ENCODE peak calls at places on chromosomes 3 and 15, in seven cellular contexts. One of them, this sample, is unnamed.
A peak's percentile ranks its signal among the peaks of the same experiment; 100 is the strongest.

GRCh38 chr3:126419886-126420786 is 25.4 kb downstream of the CFAP100 start:
- DNase-seq in body of pancreas: no peak
- DNase-seq in CD4-positive, alpha-beta memory T cell: no peak
- DNase-seq in breast epithelium: peak; percentile 39
- DNase-seq in sigmoid colon: peak; percentile 51
- DNase-seq in tibial artery: no peak
- DNase-seq in IMR-90: no peak
- DNase-seq in this sample: no peak

GRCh38 chr3:72938471-72939265 is 50.8 kb downstream of the GXYLT2 start:
- DNase-seq in IMR-90: peak; percentile 99
- DNase-seq in tibial artery: peak; percentile 84
- DNase-seq in CD4-positive, alpha-beta memory T cell: peak; percentile 62
- DNase-seq in sigmoid colon: peak; percentile 86
- DNase-seq in body of pancreas: peak; percentile 64
- DNase-seq in breast epithelium: no peak
- DNase-seq in this sample: no peak

GRCh38 chr3:149120051-149120972 is 9.1 kb upstream of the HPS3 start:
- DNase-seq in sigmoid colon: no peak
- DNase-seq in breast epithelium: no peak
- DNase-seq in tibial artery: no peak
- DNase-seq in CD4-positive, alpha-beta memory T cell: peak; percentile 53
- DNase-seq in IMR-90: peak; percentile 76
- DNase-seq in body of pancreas: no peak
- DNase-seq in this sample: peak; percentile 51

GRCh38 chr3:27195059-27195458 is 174.1 kb downstream of the NEK10 start:
- DNase-seq in tibial artery: no peak
- DNase-seq in sigmoid colon: no peak
- DNase-seq in IMR-90: peak; percentile 31
- DNase-seq in breast epithelium: no peak
- DNase-seq in CD4-positive, alpha-beta memory T cell: no peak
- DNase-seq in body of pancreas: no peak
- DNase-seq in this sample: no peak

GRCh38 chr3:58025824-58026579 is 17.8 kb downstream of the FLNB start:
- DNase-seq in sigmoid colon: peak; percentile 78
- DNase-seq in body of pancreas: peak; percentile 74
- DNase-seq in tibial artery: no peak
- DNase-seq in IMR-90: peak; percentile 68
- DNase-seq in breast epithelium: no peak
- DNase-seq in CD4-positive, alpha-beta memory T cell: no peak
- DNase-seq in this sample: peak; percentile 49

GRCh38 chr15:71237456-71238188 is 122.4 kb downstream of the THSD4 start:
- DNase-seq in breast epithelium: no peak
- DNase-seq in IMR-90: peak; percentile 96
- DNase-seq in sigmoid colon: no peak
- DNase-seq in tibial artery: no peak
- DNase-seq in CD4-positive, alpha-beta memory T cell: no peak
- DNase-seq in body of pancreas: no peak
- DNase-seq in this sample: peak; percentile 92

GRCh38 chr3:30752961-30753360 is 141.5 kb downstream of the GADL1 start:
- DNase-seq in CD4-positive, alpha-beta memory T cell: no peak
- DNase-seq in breast epithelium: no peak
- DNase-seq in tibial artery: peak; percentile 30
- DNase-seq in body of pancreas: peak; percentile 13
- DNase-seq in IMR-90: peak; percentile 83
- DNase-seq in sigmoid colon: no peak
- DNase-seq in this sample: no peak

GRCh38 chr15:67124911-67125588 is 59.6 kb downstream of the SMAD3 start:
- DNase-seq in breast epithelium: no peak
- DNase-seq in IMR-90: no peak
- DNase-seq in CD4-positive, alpha-beta memory T cell: no peak
- DNase-seq in body of pancreas: no peak
- DNase-seq in sigmoid colon: no peak
- DNase-seq in tibial artery: no peak
- DNase-seq in this sample: no peak

GRCh38 chr15:70437882-70438331 is 325.5 kb downstream of the UACA start:
- DNase-seq in CD4-positive, alpha-beta memory T cell: no peak
- DNase-seq in IMR-90: no peak
- DNase-seq in breast epithelium: peak; percentile 39
- DNase-seq in tibial artery: no peak
- DNase-seq in sigmoid colon: no peak
- DNase-seq in body of pancreas: no peak
- DNase-seq in this sample: no peak

GRCh38 chr15:29570931-29571727 is 251.1 kb downstream of the TJP1 start:
- DNase-seq in IMR-90: no peak
- DNase-seq in tibial artery: no peak
- DNase-seq in sigmoid colon: no peak
- DNase-seq in breast epithelium: no peak
- DNase-seq in CD4-positive, alpha-beta memory T cell: no peak
- DNase-seq in body of pancreas: peak; percentile 58
- DNase-seq in this sample: no peak

GRCh38 chr15:66387176-66388056 is 704 bp downstream of the MAP2K1 start:
- DNase-seq in CD4-positive, alpha-beta memory T cell: no peak
- DNase-seq in IMR-90: peak; percentile 83
- DNase-seq in tibial artery: peak; percentile 62
- DNase-seq in sigmoid colon: peak; percentile 87
- DNase-seq in breast epithelium: peak; percentile 60
- DNase-seq in body of pancreas: peak; percentile 73
- DNase-seq in this sample: peak; percentile 69

GRCh38 chr3:39065197-39065596 is 13.4 kb downstream of the WDR48 start:
- DNase-seq in sigmoid colon: no peak
- DNase-seq in tibial artery: no peak
- DNase-seq in body of pancreas: no peak
- DNase-seq in CD4-positive, alpha-beta memory T cell: peak; percentile 11
- DNase-seq in IMR-90: peak; percentile 60
- DNase-seq in breast epithelium: no peak
- DNase-seq in this sample: no peak

GRCh38 chr15:48374472-48374871 is 43.2 kb downstream of the DUT start:
- DNase-seq in tibial artery: no peak
- DNase-seq in sigmoid colon: no peak
- DNase-seq in CD4-positive, alpha-beta memory T cell: no peak
- DNase-seq in breast epithelium: no peak
- DNase-seq in body of pancreas: no peak
- DNase-seq in IMR-90: peak; percentile 22
- DNase-seq in this sample: no peak

GRCh38 chr3:186783731-186784515 is 546 bp downstream of the EIF4A2 start:
- DNase-seq in IMR-90: peak; percentile 64
- DNase-seq in tibial artery: peak; percentile 76
- DNase-seq in CD4-positive, alpha-beta memory T cell: peak; percentile 87
- DNase-seq in sigmoid colon: peak; percentile 94
- DNase-seq in breast epithelium: peak; percentile 87
- DNase-seq in body of pancreas: peak; percentile 86
- DNase-seq in this sample: peak; percentile 71

GRCh38 chr15:70030851-70031645 is 66.7 kb downstream of the TLE3 start:
- DNase-seq in CD4-positive, alpha-beta memory T cell: no peak
- DNase-seq in tibial artery: no peak
- DNase-seq in IMR-90: no peak
- DNase-seq in sigmoid colon: peak; percentile 50
- DNase-seq in body of pancreas: no peak
- DNase-seq in breast epithelium: no peak
- DNase-seq in this sample: no peak

GRCh38 chr3:16294854-16295253 is 29.8 kb downstream of the OXNAD1 start:
- DNase-seq in CD4-positive, alpha-beta memory T cell: no peak
- DNase-seq in body of pancreas: no peak
- DNase-seq in sigmoid colon: no peak
- DNase-seq in tibial artery: no peak
- DNase-seq in IMR-90: no peak
- DNase-seq in breast epithelium: no peak
- DNase-seq in this sample: no peak

GRCh38 chr15:98875309-98875708 is 132.3 kb downstream of the PGPEP1L start:
- DNase-seq in tibial artery: no peak
- DNase-seq in CD4-positive, alpha-beta memory T cell: no peak
- DNase-seq in body of pancreas: no peak
- DNase-seq in sigmoid colon: no peak
- DNase-seq in breast epithelium: no peak
- DNase-seq in IMR-90: peak; percentile 33
- DNase-seq in this sample: no peak

GRCh38 chr3:155080692-155081091 is 573 bp downstream of the MME start:
- DNase-seq in body of pancreas: no peak
- DNase-seq in IMR-90: no peak
- DNase-seq in tibial artery: no peak
- DNase-seq in sigmoid colon: no peak
- DNase-seq in breast epithelium: no peak
- DNase-seq in CD4-positive, alpha-beta memory T cell: no peak
- DNase-seq in this sample: no peak

GRCh38 chr3:155083313-155083905 is 3.3 kb downstream of the MME start:
- DNase-seq in breast epithelium: no peak
- DNase-seq in IMR-90: peak; percentile 20
- DNase-seq in body of pancreas: no peak
- DNase-seq in sigmoid colon: no peak
- DNase-seq in tibial artery: no peak
- DNase-seq in CD4-positive, alpha-beta memory T cell: no peak
- DNase-seq in this sample: no peak

GRCh38 chr3:155076888-155077287 is 3.2 kb upstream of the MME start:
- DNase-seq in CD4-positive, alpha-beta memory T cell: no peak
- DNase-seq in breast epithelium: no peak
- DNase-seq in tibial artery: no peak
- DNase-seq in body of pancreas: no peak
- DNase-seq in sigmoid colon: no peak
- DNase-seq in IMR-90: peak; percentile 52
- DNase-seq in this sample: no peak

GRCh38 chr3:155078959-155079794 is 942 bp upstream of the MME start:
- DNase-seq in tibial artery: no peak
- DNase-seq in sigmoid colon: no peak
- DNase-seq in CD4-positive, alpha-beta memory T cell: no peak
- DNase-seq in IMR-90: peak; percentile 57
- DNase-seq in body of pancreas: no peak
- DNase-seq in breast epithelium: no peak
- DNase-seq in this sample: peak; percentile 23

GRCh38 chr3:155079795-155080546 is at the start of gene MME:
- DNase-seq in IMR-90: peak; percentile 73
- DNase-seq in tibial artery: no peak
- DNase-seq in sigmoid colon: no peak
- DNase-seq in breast epithelium: no peak
- DNase-seq in CD4-positive, alpha-beta memory T cell: no peak
- DNase-seq in body of pancreas: peak; percentile 28
- DNase-seq in this sample: peak; percentile 61
- H3K27ac ChIP-seq in IMR-90: peak within 1 kb of the TSS; percentile 30
- H3K27ac ChIP-seq in tibial artery: no peak within 1 kb of the TSS
- H3K27ac ChIP-seq in sigmoid colon: no peak within 1 kb of the TSS
- H3K27ac ChIP-seq in breast epithelium: peak within 1 kb of the TSS; percentile 66
- H3K27ac ChIP-seq in CD4-positive, alpha-beta memory T cell: no peak within 1 kb of the TSS
- H3K27ac ChIP-seq in body of pancreas: no peak within 1 kb of the TSS
- H3K27ac ChIP-seq in this sample: no peak within 1 kb of the TSS

DNA sequence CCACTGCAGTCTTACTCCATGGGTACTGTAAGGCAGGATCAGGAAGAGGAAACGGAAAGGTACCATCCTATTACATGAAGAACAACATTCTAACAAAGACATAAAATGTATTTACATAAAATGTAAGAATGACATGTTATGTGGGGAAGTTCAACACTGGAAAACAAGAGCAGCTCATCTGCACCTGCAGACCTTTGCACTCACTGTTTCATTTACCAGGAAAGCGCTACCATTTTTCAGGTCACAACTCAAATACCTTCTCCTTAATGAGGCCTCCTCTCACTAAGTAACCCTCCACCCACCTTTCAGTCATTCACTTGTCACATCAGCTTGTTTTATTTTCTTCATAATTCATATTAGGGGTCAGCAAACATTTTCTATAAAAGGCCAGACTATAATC is 2.6 kb downstream of the TMCC1 start:
- DNase-seq in CD4-positive, alpha-beta memory T cell: no peak
- DNase-seq in tibial artery: no peak
- DNase-seq in breast epithelium: no peak
- DNase-seq in body of pancreas: no peak
- DNase-seq in IMR-90: no peak
- DNase-seq in sigmoid colon: no peak
- DNase-seq in this sample: no peak
- H3K4me3 ChIP-seq in CD4-positive, alpha-beta memory T cell: no peak overlapping the region
- H3K4me3 ChIP-seq in tibial artery: no peak overlapping the region
- H3K4me3 ChIP-seq in breast epithelium: no peak overlapping the region
- H3K4me3 ChIP-seq in body of pancreas: no peak overlapping the region
- H3K4me3 ChIP-seq in IMR-90: no peak overlapping the region
- H3K4me3 ChIP-seq in sigmoid colon: no peak overlapping the region
- H3K4me3 ChIP-seq in this sample: no peak overlapping the region

GRCh38 chr15:93103823-93104222 is 14.8 kb upstream of the RGMA start:
- DNase-seq in IMR-90: no peak
- DNase-seq in sigmoid colon: no peak
- DNase-seq in CD4-positive, alpha-beta memory T cell: no peak
- DNase-seq in breast epithelium: no peak
- DNase-seq in body of pancreas: no peak
- DNase-seq in tibial artery: no peak
- DNase-seq in this sample: no peak
- H3K36me3 ChIP-seq in IMR-90: no peaks in the 10 kb centered on the region
- H3K36me3 ChIP-seq in sigmoid colon: no peaks in the 10 kb centered on the region
- H3K36me3 ChIP-seq in CD4-positive, alpha-beta memory T cell: no peaks in the 10 kb centered on the region
- H3K36me3 ChIP-seq in breast epithelium: no peaks in the 10 kb centered on the region
- H3K36me3 ChIP-seq in body of pancreas: no peaks in the 10 kb centered on the region
- H3K36me3 ChIP-seq in tibial artery: no peaks in the 10 kb centered on the region
- H3K36me3 ChIP-seq in this sample: no peaks in the 10 kb centered on the region

GRCh38 chr3:170809021-170809974 is 60.7 kb downstream of the RPL22L1 start:
- DNase-seq in tibial artery: no peak
- DNase-seq in IMR-90: peak; percentile 83
- DNase-seq in body of pancreas: peak; percentile 39
- DNase-seq in breast epithelium: no peak
- DNase-seq in CD4-positive, alpha-beta memory T cell: no peak
- DNase-seq in sigmoid colon: no peak
- DNase-seq in this sample: peak; percentile 74

GRCh38 chr3:170809975-170810357 is 60.0 kb downstream of the RPL22L1 start:
- DNase-seq in CD4-positive, alpha-beta memory T cell: no peak
- DNase-seq in tibial artery: no peak
- DNase-seq in sigmoid colon: no peak
- DNase-seq in IMR-90: peak; percentile 64
- DNase-seq in breast epithelium: no peak
- DNase-seq in body of pancreas: no peak
- DNase-seq in this sample: no peak

GRCh38 chr3:170813261-170813660 is 56.7 kb downstream of the RPL22L1 start:
- DNase-seq in tibial artery: no peak
- DNase-seq in breast epithelium: no peak
- DNase-seq in IMR-90: no peak
- DNase-seq in CD4-positive, alpha-beta memory T cell: no peak
- DNase-seq in sigmoid colon: no peak
- DNase-seq in body of pancreas: no peak
- DNase-seq in this sample: no peak

GRCh38 chr3:170811515-170811914 is 58.5 kb downstream of the RPL22L1 start:
- DNase-seq in CD4-positive, alpha-beta memory T cell: no peak
- DNase-seq in sigmoid colon: no peak
- DNase-seq in IMR-90: peak; percentile 60
- DNase-seq in tibial artery: no peak
- DNase-seq in body of pancreas: no peak
- DNase-seq in breast epithelium: no peak
- DNase-seq in this sample: no peak

DNA sequence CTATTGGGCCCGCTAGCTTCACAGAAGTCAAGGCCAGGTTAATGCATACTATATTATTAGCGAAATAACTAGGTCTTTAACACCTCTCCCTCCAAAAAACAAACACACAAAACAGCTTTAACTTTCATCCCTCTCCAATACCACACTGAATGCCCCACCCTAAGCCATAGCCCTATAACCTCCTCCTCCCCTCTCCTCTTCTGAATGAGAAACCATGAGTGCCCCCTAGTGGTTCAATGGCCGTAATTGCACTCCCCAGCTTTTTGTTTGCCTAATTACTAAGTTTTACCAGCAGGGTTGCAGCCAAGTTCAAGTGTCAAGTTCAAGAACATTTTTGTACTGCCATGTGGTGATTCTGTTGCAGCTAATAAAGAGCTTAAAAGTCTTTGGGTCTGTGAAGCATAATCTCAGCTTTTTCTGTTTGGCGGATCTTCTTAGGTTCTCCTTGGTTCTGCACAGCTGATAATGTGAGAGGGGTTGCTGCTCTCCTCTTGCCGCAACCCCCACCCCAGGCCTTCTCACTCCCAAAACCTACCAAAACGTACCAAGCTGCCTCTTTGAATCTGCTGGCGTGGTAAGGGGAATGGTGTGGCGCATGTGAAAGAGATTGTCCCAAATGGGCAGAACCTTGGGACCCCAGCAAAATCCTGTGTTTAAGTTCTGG is 57.9 kb downstream of the RPL22L1 start:
- DNase-seq in CD4-positive, alpha-beta memory T cell: peak; percentile 71
- DNase-seq in body of pancreas: peak; percentile 73
- DNase-seq in IMR-90: peak; percentile 78
- DNase-seq in breast epithelium: no peak
- DNase-seq in tibial artery: peak; percentile 77
- DNase-seq in sigmoid colon: peak; percentile 82
- DNase-seq in this sample: peak; percentile 90
- H3K27ac ChIP-seq in CD4-positive, alpha-beta memory T cell: no peak overlapping the region
- H3K27ac ChIP-seq in body of pancreas: no peak overlapping the region
- H3K27ac ChIP-seq in IMR-90: peak overlapping the region; percentile 1
- H3K27ac ChIP-seq in breast epithelium: peak overlapping the region; percentile 14
- H3K27ac ChIP-seq in tibial artery: no peak overlapping the region
- H3K27ac ChIP-seq in sigmoid colon: peak overlapping the region; percentile 22
- H3K27ac ChIP-seq in this sample: peak overlapping the region; percentile 20